ENCODE peak calls at places on chromosomes 5 and 9, in ten cellular contexts. G is cardiac fibroblast; W is heart left ventricle; C is testis; P is H1; B is astrocyte; Z is CD8-positive, alpha-beta T cell; Y is kidney epithelial cell; T is AG04449; K is endothelial cell. J is an unnamed sample.

GRCh38 chr5:109410389-109411174 is 808 bp upstream of the PJA2 start:
- DNase-seq in T (no peak), P (peak), Z (peak), B (peak), W (peak), C (peak), K (peak), G (peak), Y (no peak), J (peak)

GRCh38 chr5:168324864-168325615 is 33.6 kb downstream of the WWC1 start:
- DNase-seq in G (no peak), Y (peak), P (no peak), Z (no peak), K (no peak), C (no peak), W (no peak), T (no peak), B (peak), J (no peak)

GRCh38 chr9:69637801-69638200 is 34.4 kb downstream of the APBA1 start:
- DNase-seq in C (no peak), Y (no peak), P (no peak), B (peak), K (no peak), W (no peak), T (no peak), G (peak), Z (no peak), J (no peak)

GRCh38 chr5:113089653-113090335 is 113.2 kb downstream of the DCP2 start:
- DNase-seq in C (no peak), B (peak), W (peak), Z (no peak), T (no peak), G (peak), K (no peak), P (no peak), Y (no peak), J (no peak)

GRCh38 chr9:23543420-23543819 is 282.6 kb downstream of the ELAVL2 start:
- DNase-seq in T (no peak), C (no peak), G (no peak), K (no peak), Y (no peak), P (no peak), Z (no peak), B (peak), W (no peak), J (no peak)

GRCh38 chr9:86341007-86341491 is 13.2 kb downstream of the TUT7 start:
- DNase-seq in C (no peak), T (no peak), G (no peak), K (no peak), Y (no peak), W (no peak), B (peak), Z (no peak), P (no peak), J (no peak)

GRCh38 chr5:129249891-129250290 is 155.3 kb downstream of the ISOC1 start:
- DNase-seq in G (peak), P (no peak), Z (no peak), K (no peak), B (no peak), W (no peak), C (no peak), Y (no peak), T (no peak), J (no peak)

GRCh38 chr5:59356813-59357381 is 536.6 kb downstream of the PDE4D start:
- DNase-seq in C (peak), P (peak), W (peak), B (no peak), G (peak), Z (no peak), Y (no peak), T (no peak), K (peak), J (no peak)

GRCh38 chr5:41966706-41967105 is 41.6 kb downstream of the FBXO4 start:
- DNase-seq in T (no peak), P (no peak), C (no peak), B (no peak), W (no peak), G (no peak), K (no peak), Z (no peak), Y (no peak), J (no peak)

GRCh38 chr9:87327567-87328125 is 170.0 kb upstream of the DAPK1 start:
- DNase-seq in G (no peak), P (no peak), C (no peak), B (no peak), Y (no peak), K (no peak), W (no peak), T (no peak), Z (no peak), J (no peak)

GRCh38 chr5:103010120-103010666 is 109.7 kb downstream of the GIN1 start:
- DNase-seq in G (peak), P (no peak), T (no peak), C (no peak), W (no peak), Y (no peak), Z (no peak), B (no peak), K (no peak), J (no peak)

GRCh38 chr5:11931638-11932037 is 27.4 kb upstream of the CTNND2 start:
- DNase-seq in K (no peak), Y (no peak), G (no peak), P (no peak), B (no peak), T (no peak), W (no peak), Z (no peak), C (no peak), J (no peak)

GRCh38 chr9:38713426-38713825 is 6.5 kb downstream of the FAM240B start:
- DNase-seq in T (no peak), G (peak), W (no peak), C (no peak), Y (peak), K (no peak), P (no peak), B (peak), Z (no peak), J (no peak)

GRCh38 chr9:113675475-113675941 is 200.6 kb upstream of the ZNF618 start:
- DNase-seq in C (peak), W (peak), T (peak), K (no peak), Y (peak), Z (no peak), G (peak), P (no peak), B (peak), J (no peak)

GRCh38 chr5:3836528-3836927 is 240.9 kb downstream of the IRX1 start:
- DNase-seq in Y (no peak), T (no peak), K (no peak), W (no peak), G (no peak), C (no peak), P (no peak), Z (no peak), B (no peak), J (no peak)

GRCh38 chr9:42388846-42389245 is 205.4 kb downstream of the SPATA31A6 start:
- DNase-seq in G (no peak), W (no peak), Z (no peak), Y (no peak), T (no peak), K (no peak), C (no peak), P (no peak), B (no peak), J (no peak)

GRCh38 chr5:104353371-104353770 is 790.8 kb upstream of the NUDT12 start:
- DNase-seq in B (no peak), T (no peak), Z (no peak), G (no peak), W (no peak), K (no peak), P (no peak), C (no peak), Y (no peak), J (no peak)

GRCh38 chr5:50738864-50739263 is 72.4 kb downstream of the PARP8 start:
- DNase-seq in Y (no peak), P (no peak), B (no peak), W (no peak), G (no peak), K (no peak), C (no peak), Z (no peak), T (no peak), J (no peak)

GRCh38 chr5:155085282-155085990 is 71.9 kb downstream of the KIF4B start:
- DNase-seq in P (no peak), B (no peak), W (no peak), T (no peak), G (no peak), Z (no peak), K (no peak), Y (no peak), C (no peak), J (no peak)

GRCh38 chr9:112861155-112861554 is 29.5 kb downstream of the SLC46A2 start:
- DNase-seq in K (no peak), T (no peak), C (no peak), Z (no peak), G (no peak), P (no peak), B (no peak), W (no peak), Y (no peak), J (no peak)

GRCh38 chr9:128818839-128819715 is 777 bp downstream of the ENDOG start:
- DNase-seq in B (no peak), P (peak), K (peak), T (no peak), W (peak), G (peak), Z (peak), Y (no peak), C (peak), J (peak)

GRCh38 chr9:37390759-37391158 is 31.7 kb upstream of the GRHPR start:
- DNase-seq in W (no peak), C (no peak), P (peak), T (no peak), K (peak), B (no peak), G (no peak), Z (peak), Y (no peak), J (no peak)

GRCh38 chr5:152688561-152689274 is 283.6 kb upstream of the NMUR2 start:
- DNase-seq in Z (no peak), G (peak), K (no peak), B (peak), Y (peak), C (no peak), W (no peak), P (no peak), T (peak), J (no peak)

GRCh38 chr5:86665984-86666760 is 48.4 kb downstream of the COX7C start:
- DNase-seq in Z (peak), P (no peak), C (peak), W (no peak), B (no peak), K (no peak), G (no peak), Y (no peak), T (no peak), J (no peak)

GRCh38 chr9:117547321-117547720 is 132.5 kb upstream of the ASTN2 start:
- DNase-seq in W (no peak), Y (no peak), B (no peak), T (no peak), K (no peak), P (no peak), G (no peak), C (no peak), Z (no peak), J (no peak)

GRCh38 chr5:134148316-134148715 is 28.4 kb downstream of the SKP1 start:
- DNase-seq in W (no peak), T (no peak), Z (no peak), K (no peak), B (no peak), Y (no peak), C (no peak), G (no peak), P (peak), J (no peak)

GRCh38 chr5:59525957-59526356 is 367.6 kb downstream of the PDE4D start:
- DNase-seq in G (peak), P (no peak), W (no peak), T (peak), Z (no peak), K (no peak), C (no peak), B (peak), Y (peak), J (no peak)

GRCh38 chr9:93035106-93035660 is 23.3 kb upstream of the SUSD3 start:
- DNase-seq in P (no peak), C (no peak), K (no peak), Y (no peak), B (no peak), W (no peak), G (no peak), T (no peak), Z (no peak), J (no peak)

GRCh38 chr5:181173420-181174342 is 26.3 kb downstream of the OR2V2 start:
- DNase-seq in Z (peak), C (no peak), P (peak), Y (no peak), T (no peak), W (no peak), K (no peak), G (no peak), B (peak), J (no peak)

GRCh38 chr5:88251048-88251711 is 17.5 kb downstream of the TMEM161B start:
- DNase-seq in K (no peak), Y (peak), G (no peak), W (no peak), B (peak), P (no peak), C (no peak), Z (no peak), T (no peak), J (no peak)

GRCh38 chr5:73392775-73393174 is 55.8 kb downstream of the FOXD1 start:
- DNase-seq in Z (no peak), T (no peak), B (no peak), Y (no peak), P (no peak), C (no peak), W (no peak), K (no peak), G (no peak), J (no peak)

GRCh38 chr5:15693036-15693728 is 193.2 kb downstream of the FBXL7 start:
- DNase-seq in Y (no peak), B (peak), P (no peak), W (no peak), G (no peak), C (no peak), K (no peak), Z (no peak), T (no peak), J (no peak)

GRCh38 chr9:37471942-37472679 is 6.9 kb upstream of the ZBTB5 start:
- DNase-seq in Y (peak), C (no peak), B (peak), T (peak), K (peak), P (no peak), G (peak), Z (no peak), W (no peak), J (no peak)

GRCh38 chr9:28134577-28134976 is 561.3 kb upstream of the C9orf72 start:
- DNase-seq in G (no peak), C (no peak), P (no peak), W (no peak), B (no peak), T (no peak), K (no peak), Y (no peak), Z (no peak), J (no peak)

GRCh38 chr5:174722500-174722899 is 1.9 kb upstream of the MSX2 start:
- DNase-seq in Y (no peak), G (no peak), Z (no peak), K (no peak), C (no peak), P (no peak), W (no peak), B (no peak), T (no peak), J (no peak)

GRCh38 chr5:139709587-139710369 is 61.6 kb downstream of the CXXC5 start:
- DNase-seq in B (no peak), C (no peak), K (peak), W (peak), Z (peak), T (no peak), P (peak), G (no peak), Y (no peak), J (no peak)

DNA sequence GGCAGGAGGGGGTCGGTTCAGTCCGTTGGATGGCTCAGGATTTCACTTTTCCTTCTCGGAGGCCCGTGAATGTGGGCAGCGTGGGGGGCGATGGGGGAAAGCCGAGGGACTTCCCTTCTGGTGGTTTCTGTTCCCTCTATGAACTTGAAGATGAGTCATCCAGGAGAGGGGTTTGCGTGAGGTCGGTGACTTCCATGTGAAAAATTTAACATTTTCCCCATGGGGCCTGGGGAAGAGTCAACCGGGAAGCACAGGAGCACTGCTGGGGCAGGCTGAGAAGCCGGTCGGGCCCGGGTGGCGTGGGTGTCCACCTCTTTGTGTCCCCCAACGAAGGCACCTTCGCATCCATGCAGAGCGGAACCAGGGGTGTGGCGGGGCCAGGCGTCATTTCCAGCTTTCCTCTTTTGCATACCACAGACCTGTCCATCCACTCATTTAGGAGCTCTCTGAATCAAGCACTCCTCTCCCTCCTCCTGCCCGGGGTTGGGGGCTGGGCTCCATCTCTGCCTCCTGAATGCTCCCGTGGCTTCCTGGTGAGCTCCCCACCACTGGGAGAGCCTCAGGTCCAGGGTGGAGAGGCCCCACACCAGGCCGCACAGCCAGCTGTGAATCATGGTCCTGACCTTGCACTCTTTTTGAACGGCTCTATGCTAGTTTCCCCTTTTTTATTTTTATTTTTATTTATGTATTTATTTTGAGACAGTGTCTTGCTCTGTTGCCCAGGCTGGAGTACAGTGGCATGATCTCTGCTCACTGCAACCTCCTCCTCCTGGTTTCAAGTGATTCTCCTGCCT is 68.4 kb downstream of the ANKRD33B start:
- DNase-seq in P (no peak), T (no peak), K (no peak), Y (no peak), W (no peak), G (no peak), B (peak), C (no peak), Z (no peak), J (no peak)
- TF ChIP-seq CTCF in P (no peak), T (no peak), K (no peak), Y (no peak), W (no peak), G (no peak), B (no peak), C (no peak), Z (no peak), J (no peak)

DNA sequence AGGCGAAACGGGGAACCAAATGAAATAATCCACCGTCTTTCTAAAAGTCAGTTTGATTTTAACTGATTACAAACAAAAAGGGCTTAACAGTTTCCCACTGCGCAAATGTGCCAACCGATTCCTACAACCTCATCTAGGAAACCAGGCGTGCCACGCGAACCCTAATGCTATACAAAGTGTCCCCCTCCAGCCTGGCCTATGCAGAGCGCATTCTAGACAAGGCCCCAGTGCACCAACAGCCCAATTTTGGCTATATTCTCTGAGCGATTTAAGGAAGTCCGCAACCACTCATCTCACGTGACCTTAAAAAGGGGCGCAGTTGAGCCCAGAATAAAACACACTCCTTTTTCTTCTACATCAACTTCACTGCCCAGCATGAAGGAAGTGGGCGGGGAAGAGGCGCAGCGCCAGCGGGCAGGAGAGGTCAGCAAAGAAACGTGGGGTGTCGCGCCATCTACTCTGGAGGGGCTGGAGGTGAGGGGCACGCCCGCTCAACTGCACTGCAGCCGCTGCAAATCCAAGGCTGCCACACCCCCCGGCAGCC is 779 bp downstream of the FAM13B start:
- DNase-seq in Y (no peak), P (no peak), W (peak), Z (no peak), G (peak), C (peak), B (peak), K (no peak), T (no peak), J (no peak)
- TF ChIP-seq CTCF in Y (peak), P (no peak), W (no peak), Z (no peak), G (no peak), C (no peak), B (no peak), K (no peak), T (no peak), J (no peak)

GRCh38 chr9:22529426-22530199 is 83.0 kb downstream of the DMRTA1 start:
- DNase-seq in T (no peak), K (no peak), C (no peak), W (no peak), P (no peak), Y (no peak), G (no peak), B (peak), Z (no peak), J (no peak)

GRCh38 chr9:22528485-22528884 is 81.9 kb downstream of the DMRTA1 start:
- DNase-seq in P (no peak), Y (no peak), T (peak), G (peak), B (no peak), K (no peak), C (peak), W (no peak), Z (no peak), J (no peak)
- TF ChIP-seq CTCF in P (peak), Y (no peak), T (peak), G (no peak), B (peak), K (no peak), C (no peak), W (peak), Z (no peak), J (peak)

DNA sequence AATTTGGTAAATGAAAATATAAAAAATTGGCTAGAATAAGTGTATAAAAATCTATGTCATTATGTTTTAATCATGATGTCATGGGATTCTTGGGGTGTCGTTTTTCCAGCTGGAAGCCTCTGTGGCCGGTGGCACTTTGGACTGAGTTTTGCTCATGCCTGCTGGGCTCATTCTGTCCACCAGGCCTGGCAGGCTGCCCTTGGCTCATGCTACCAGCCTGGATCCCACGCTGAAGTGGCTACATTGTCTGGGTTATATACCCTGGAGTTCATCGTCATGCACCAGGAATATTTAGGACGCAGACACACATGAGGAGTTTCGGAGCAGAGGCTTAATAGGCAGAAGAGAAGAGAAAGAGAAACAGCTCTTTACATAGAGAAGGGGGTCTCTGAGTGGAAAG is 1913.7 kb upstream of the WWC1 start:
- DNase-seq in Y (no peak), P (no peak), G (no peak), K (no peak), Z (no peak), C (peak), W (no peak), B (no peak), T (no peak), J (no peak)
- TF ChIP-seq CTCF in Y (no peak), P (no peak), G (no peak), K (no peak), Z (no peak), C (no peak), W (no peak), B (no peak), T (no peak), J (no peak)

GRCh38 chr5:81851481-81852178 is 100.7 kb upstream of the SSBP2 start:
- DNase-seq in K (peak), T (peak), W (peak), C (peak), Z (peak), Y (peak), G (peak), B (peak), P (peak), J (peak)
- TF ChIP-seq CTCF in K (no peak), T (no peak), W (no peak), C (peak), Z (no peak), Y (no peak), G (no peak), B (no peak), P (no peak), J (no peak)

DNA sequence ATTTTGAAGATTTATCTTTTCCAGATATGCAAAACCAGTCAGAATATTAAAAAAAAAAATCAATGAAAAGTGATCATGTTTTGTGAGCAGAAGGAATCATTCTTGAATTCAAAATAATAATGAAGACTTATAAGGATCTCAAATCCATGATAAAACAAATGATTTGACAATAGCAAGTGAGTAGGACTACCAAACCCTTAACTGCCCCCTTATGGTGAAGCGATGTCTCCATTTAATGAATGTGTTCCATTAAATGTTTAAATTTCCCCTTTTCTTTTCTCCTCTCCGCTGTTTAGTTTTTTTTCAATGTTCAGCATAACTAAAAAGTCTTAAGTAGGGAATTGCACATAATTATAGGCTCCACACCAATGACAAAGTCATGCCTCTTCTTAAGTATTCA is 12.2 kb upstream of the MARCHF3 start:
- DNase-seq in Y (no peak), G (peak), T (no peak), W (no peak), K (no peak), B (no peak), Z (no peak), P (no peak), C (no peak), J (no peak)
- TF ChIP-seq CTCF in Y (no peak), G (peak), T (no peak), W (peak), K (no peak), B (no peak), Z (no peak), P (no peak), C (no peak), J (no peak)